ENCODE peak calls at places on chromosomes 2 and 18, in six cellular contexts. One of them, this sample, is unnamed.
A peak's percentile ranks its signal among the peaks of the same experiment; 100 is the strongest.

GRCh38 chr18:41391616-41392610 is 563.1 kb upstream of the PIK3C3 start:
- DNase-seq in transverse colon: peak; percentile 16
- DNase-seq in left ventricle myocardium inferior: no peak
- DNase-seq in spleen: no peak
- DNase-seq in GM23248: peak; percentile 80
- DNase-seq in cardiac muscle cell: peak; percentile 87
- DNase-seq in this sample: peak; percentile 48

GRCh38 chr2:170815746-170816498 is 765 bp upstream of the GAD1 start:
- DNase-seq in cardiac muscle cell: peak; percentile 89
- DNase-seq in GM23248: peak; percentile 67
- DNase-seq in spleen: peak; percentile 81
- DNase-seq in left ventricle myocardium inferior: peak; percentile 33
- DNase-seq in transverse colon: peak; percentile 65
- DNase-seq in this sample: peak; percentile 79

GRCh38 chr2:196413821-196414274 is 225.7 kb upstream of the CCDC150 start:
- DNase-seq in spleen: peak; percentile 70
- DNase-seq in GM23248: peak; percentile 35
- DNase-seq in left ventricle myocardium inferior: no peak
- DNase-seq in transverse colon: no peak
- DNase-seq in cardiac muscle cell: peak; percentile 23
- DNase-seq in this sample: no peak

GRCh38 chr2:156663757-156664409 is 227.7 kb downstream of the GPD2 start:
- DNase-seq in cardiac muscle cell: no peak
- DNase-seq in transverse colon: no peak
- DNase-seq in left ventricle myocardium inferior: no peak
- DNase-seq in spleen: no peak
- DNase-seq in GM23248: no peak
- DNase-seq in this sample: no peak

GRCh38 chr2:66305714-66306113 is 129.2 kb upstream of the MEIS1 start:
- DNase-seq in left ventricle myocardium inferior: peak; percentile 76
- DNase-seq in GM23248: no peak
- DNase-seq in cardiac muscle cell: no peak
- DNase-seq in spleen: no peak
- DNase-seq in transverse colon: peak; percentile 30
- DNase-seq in this sample: peak; percentile 81

GRCh38 chr2:155866477-155866876 is 466.0 kb downstream of the NR4A2 start:
- DNase-seq in cardiac muscle cell: no peak
- DNase-seq in left ventricle myocardium inferior: no peak
- DNase-seq in GM23248: no peak
- DNase-seq in spleen: no peak
- DNase-seq in transverse colon: no peak
- DNase-seq in this sample: no peak

GRCh38 chr2:11387831-11388230 is 43.4 kb upstream of the ROCK2 start:
- DNase-seq in GM23248: no peak
- DNase-seq in cardiac muscle cell: no peak
- DNase-seq in spleen: no peak
- DNase-seq in left ventricle myocardium inferior: no peak
- DNase-seq in transverse colon: peak; percentile 55
- DNase-seq in this sample: no peak

GRCh38 chr2:216287251-216287650 is 85.0 kb downstream of the MARCHF4 start:
- DNase-seq in spleen: no peak
- DNase-seq in cardiac muscle cell: no peak
- DNase-seq in left ventricle myocardium inferior: no peak
- DNase-seq in transverse colon: no peak
- DNase-seq in GM23248: peak; percentile 60
- DNase-seq in this sample: no peak

GRCh38 chr2:197307933-197308521 is 2.6 kb downstream of the ANKRD44 start:
- DNase-seq in GM23248: no peak
- DNase-seq in transverse colon: peak; percentile 20
- DNase-seq in left ventricle myocardium inferior: no peak
- DNase-seq in cardiac muscle cell: no peak
- DNase-seq in spleen: no peak
- DNase-seq in this sample: no peak

GRCh38 chr2:189485146-189485545 is 43.9 kb downstream of the WDR75 start:
- DNase-seq in transverse colon: no peak
- DNase-seq in GM23248: no peak
- DNase-seq in left ventricle myocardium inferior: no peak
- DNase-seq in spleen: no peak
- DNase-seq in cardiac muscle cell: no peak
- DNase-seq in this sample: no peak

GRCh38 chr18:46916551-46917107 is 678 bp downstream of the PIAS2 start:
- DNase-seq in spleen: no peak
- DNase-seq in left ventricle myocardium inferior: no peak
- DNase-seq in GM23248: peak; percentile 61
- DNase-seq in cardiac muscle cell: no peak
- DNase-seq in transverse colon: no peak
- DNase-seq in this sample: no peak

GRCh38 chr2:98637401-98638144 is 29.2 kb downstream of the UNC50 start:
- DNase-seq in transverse colon: no peak
- DNase-seq in GM23248: no peak
- DNase-seq in left ventricle myocardium inferior: no peak
- DNase-seq in cardiac muscle cell: no peak
- DNase-seq in spleen: no peak
- DNase-seq in this sample: no peak

GRCh38 chr2:133416756-133417155 is 151.5 kb downstream of the NCKAP5 start:
- DNase-seq in cardiac muscle cell: no peak
- DNase-seq in left ventricle myocardium inferior: no peak
- DNase-seq in GM23248: no peak
- DNase-seq in spleen: no peak
- DNase-seq in transverse colon: no peak
- DNase-seq in this sample: no peak

GRCh38 chr18:60452424-60452823 is 79.8 kb upstream of the MC4R start:
- DNase-seq in cardiac muscle cell: no peak
- DNase-seq in GM23248: peak; percentile 85
- DNase-seq in left ventricle myocardium inferior: no peak
- DNase-seq in spleen: no peak
- DNase-seq in transverse colon: no peak
- DNase-seq in this sample: no peak

GRCh38 chr2:219968685-219969345 is 341.4 kb downstream of the SLC4A3 start:
- DNase-seq in left ventricle myocardium inferior: no peak
- DNase-seq in GM23248: peak; percentile 68
- DNase-seq in transverse colon: no peak
- DNase-seq in cardiac muscle cell: no peak
- DNase-seq in spleen: no peak
- DNase-seq in this sample: no peak

GRCh38 chr2:190678444-190679162 is 29.7 kb downstream of the NAB1 start:
- DNase-seq in spleen: no peak
- DNase-seq in left ventricle myocardium inferior: no peak
- DNase-seq in GM23248: no peak
- DNase-seq in transverse colon: no peak
- DNase-seq in cardiac muscle cell: peak; percentile 18
- DNase-seq in this sample: no peak
- H3K36me3 ChIP-seq in spleen: no peaks in the 10 kb centered on the region
- H3K36me3 ChIP-seq in left ventricle myocardium inferior: peaks cover 34% of the 10 kb centered on the region
- H3K36me3 ChIP-seq in GM23248: peaks cover 6% of the 10 kb centered on the region
- H3K36me3 ChIP-seq in transverse colon: no peaks in the 10 kb centered on the region
- H3K36me3 ChIP-seq in cardiac muscle cell: no peaks in the 10 kb centered on the region
- H3K36me3 ChIP-seq in this sample: no peaks in the 10 kb centered on the region

GRCh38 chr2:18719978-18720775 is 130.8 kb upstream of the NT5C1B start:
- DNase-seq in GM23248: peak; percentile 69
- DNase-seq in left ventricle myocardium inferior: no peak
- DNase-seq in spleen: no peak
- DNase-seq in cardiac muscle cell: no peak
- DNase-seq in transverse colon: no peak
- DNase-seq in this sample: no peak

GRCh38 chr2:18723219-18723618 is 133.8 kb upstream of the NT5C1B start:
- DNase-seq in transverse colon: no peak
- DNase-seq in left ventricle myocardium inferior: no peak
- DNase-seq in cardiac muscle cell: no peak
- DNase-seq in GM23248: no peak
- DNase-seq in spleen: no peak
- DNase-seq in this sample: no peak

GRCh38 chr2:18721038-18721922 is 131.9 kb upstream of the NT5C1B start:
- DNase-seq in spleen: no peak
- DNase-seq in left ventricle myocardium inferior: no peak
- DNase-seq in cardiac muscle cell: no peak
- DNase-seq in transverse colon: no peak
- DNase-seq in GM23248: no peak
- DNase-seq in this sample: no peak

GRCh38 chr2:18722101-18722500 is 132.7 kb upstream of the NT5C1B start:
- DNase-seq in transverse colon: no peak
- DNase-seq in cardiac muscle cell: no peak
- DNase-seq in left ventricle myocardium inferior: no peak
- DNase-seq in spleen: no peak
- DNase-seq in GM23248: no peak
- DNase-seq in this sample: no peak
- H3K27ac ChIP-seq in transverse colon: no peak overlapping the region
- H3K27ac ChIP-seq in cardiac muscle cell: no peak overlapping the region
- H3K27ac ChIP-seq in left ventricle myocardium inferior: no peak overlapping the region
- H3K27ac ChIP-seq in spleen: no peak overlapping the region
- H3K27ac ChIP-seq in GM23248: no peak overlapping the region
- H3K27ac ChIP-seq in this sample: no peak overlapping the region

DNA sequence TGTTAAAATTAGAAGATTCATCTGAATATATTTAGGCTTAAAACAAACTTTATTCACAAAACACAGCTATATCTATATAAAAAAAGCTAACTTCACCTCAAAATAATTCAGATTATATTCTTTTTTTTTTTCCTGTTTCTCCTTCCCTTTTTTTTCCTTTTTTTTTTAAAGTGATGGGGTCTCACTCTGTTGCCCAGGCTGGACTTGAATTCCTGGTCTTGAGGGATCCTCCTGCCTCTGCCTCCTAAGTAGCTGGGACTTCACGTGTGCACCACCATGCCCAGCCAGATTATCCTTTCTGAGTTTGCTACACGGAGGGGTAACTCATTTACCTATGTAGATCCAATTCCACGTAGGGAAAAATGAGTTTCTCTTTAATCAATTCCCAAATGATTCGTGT is 3.8 kb downstream of the IDH1 start:
- DNase-seq in GM23248: no peak
- DNase-seq in left ventricle myocardium inferior: no peak
- DNase-seq in transverse colon: no peak
- DNase-seq in spleen: no peak
- DNase-seq in cardiac muscle cell: no peak
- DNase-seq in this sample: no peak
- H3K36me3 ChIP-seq in GM23248: peaks cover 13% of the 10 kb centered on the region
- H3K36me3 ChIP-seq in left ventricle myocardium inferior: peaks cover 61% of the 10 kb centered on the region
- H3K36me3 ChIP-seq in transverse colon: no peaks in the 10 kb centered on the region
- H3K36me3 ChIP-seq in spleen: peaks cover 19% of the 10 kb centered on the region
- H3K36me3 ChIP-seq in cardiac muscle cell: peaks cover 36% of the 10 kb centered on the region
- H3K36me3 ChIP-seq in this sample: peaks cover 33% of the 10 kb centered on the region

GRCh38 chr2:64649013-64649484 is 4.7 kb downstream of the SERTAD2 start:
- DNase-seq in spleen: no peak
- DNase-seq in cardiac muscle cell: peak; percentile 49
- DNase-seq in transverse colon: peak; percentile 50
- DNase-seq in GM23248: no peak
- DNase-seq in left ventricle myocardium inferior: no peak
- DNase-seq in this sample: no peak

GRCh38 chr2:64651590-64651989 is 2.1 kb downstream of the SERTAD2 start:
- DNase-seq in cardiac muscle cell: no peak
- DNase-seq in left ventricle myocardium inferior: no peak
- DNase-seq in transverse colon: no peak
- DNase-seq in spleen: no peak
- DNase-seq in GM23248: no peak
- DNase-seq in this sample: no peak

GRCh38 chr2:64649626-64650025 is 4.1 kb downstream of the SERTAD2 start:
- DNase-seq in transverse colon: no peak
- DNase-seq in spleen: no peak
- DNase-seq in cardiac muscle cell: peak; percentile 68
- DNase-seq in GM23248: peak; percentile 54
- DNase-seq in left ventricle myocardium inferior: no peak
- DNase-seq in this sample: peak; percentile 86

GRCh38 chr2:64650722-64651338 is 2.9 kb downstream of the SERTAD2 start:
- DNase-seq in left ventricle myocardium inferior: no peak
- DNase-seq in GM23248: no peak
- DNase-seq in spleen: no peak
- DNase-seq in transverse colon: peak; percentile 74
- DNase-seq in cardiac muscle cell: no peak
- DNase-seq in this sample: no peak

GRCh38 chr2:64650257-64650656 is 3.5 kb downstream of the SERTAD2 start:
- DNase-seq in cardiac muscle cell: no peak
- DNase-seq in spleen: no peak
- DNase-seq in GM23248: no peak
- DNase-seq in left ventricle myocardium inferior: no peak
- DNase-seq in transverse colon: no peak
- DNase-seq in this sample: no peak
- H3K27ac ChIP-seq in cardiac muscle cell: peak overlapping the region; percentile 88
- H3K27ac ChIP-seq in spleen: peak overlapping the region; percentile 100
- H3K27ac ChIP-seq in GM23248: no peak overlapping the region
- H3K27ac ChIP-seq in left ventricle myocardium inferior: peak overlapping the region; percentile 69
- H3K27ac ChIP-seq in transverse colon: peak overlapping the region; percentile 98
- H3K27ac ChIP-seq in this sample: peak overlapping the region; percentile 3

DNA sequence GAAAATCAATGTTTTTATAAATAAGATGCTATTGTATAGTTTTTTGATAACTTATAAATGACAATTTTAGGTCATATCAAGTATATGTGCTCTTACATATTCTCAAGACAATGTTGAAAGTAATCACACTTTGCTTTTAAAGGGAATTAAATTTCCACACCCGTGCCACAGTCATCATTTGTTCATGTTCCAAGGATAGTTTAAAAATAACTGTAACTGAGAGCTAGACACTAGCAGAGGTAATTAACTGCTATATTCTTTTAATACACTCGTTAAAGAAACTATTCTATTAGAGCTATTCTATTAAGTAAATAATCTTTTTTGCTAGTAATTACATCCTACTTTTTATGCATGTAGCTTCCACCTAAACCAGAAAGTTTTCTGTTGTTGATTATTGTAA is 18.0 kb downstream of the GEN1 start:
- DNase-seq in cardiac muscle cell: no peak
- DNase-seq in GM23248: no peak
- DNase-seq in transverse colon: no peak
- DNase-seq in left ventricle myocardium inferior: no peak
- DNase-seq in spleen: no peak
- DNase-seq in this sample: no peak
- H3K36me3 ChIP-seq in cardiac muscle cell: peaks cover 11% of the 10 kb centered on the region
- H3K36me3 ChIP-seq in GM23248: peaks cover 1% of the 10 kb centered on the region
- H3K36me3 ChIP-seq in transverse colon: no peaks in the 10 kb centered on the region
- H3K36me3 ChIP-seq in left ventricle myocardium inferior: peaks cover 8% of the 10 kb centered on the region
- H3K36me3 ChIP-seq in spleen: no peaks in the 10 kb centered on the region
- H3K36me3 ChIP-seq in this sample: peaks cover 2% of the 10 kb centered on the region

GRCh38 chr2:127897531-127898187 is 11.9 kb upstream of the AMMECR1L start:
- DNase-seq in transverse colon: no peak
- DNase-seq in left ventricle myocardium inferior: no peak
- DNase-seq in cardiac muscle cell: no peak
- DNase-seq in GM23248: no peak
- DNase-seq in spleen: no peak
- DNase-seq in this sample: no peak
- H3K27ac ChIP-seq in transverse colon: no peak overlapping the region
- H3K27ac ChIP-seq in left ventricle myocardium inferior: no peak overlapping the region
- H3K27ac ChIP-seq in cardiac muscle cell: no peak overlapping the region
- H3K27ac ChIP-seq in GM23248: no peak overlapping the region
- H3K27ac ChIP-seq in spleen: peak overlapping the region; percentile 19
- H3K27ac ChIP-seq in this sample: no peak overlapping the region

DNA sequence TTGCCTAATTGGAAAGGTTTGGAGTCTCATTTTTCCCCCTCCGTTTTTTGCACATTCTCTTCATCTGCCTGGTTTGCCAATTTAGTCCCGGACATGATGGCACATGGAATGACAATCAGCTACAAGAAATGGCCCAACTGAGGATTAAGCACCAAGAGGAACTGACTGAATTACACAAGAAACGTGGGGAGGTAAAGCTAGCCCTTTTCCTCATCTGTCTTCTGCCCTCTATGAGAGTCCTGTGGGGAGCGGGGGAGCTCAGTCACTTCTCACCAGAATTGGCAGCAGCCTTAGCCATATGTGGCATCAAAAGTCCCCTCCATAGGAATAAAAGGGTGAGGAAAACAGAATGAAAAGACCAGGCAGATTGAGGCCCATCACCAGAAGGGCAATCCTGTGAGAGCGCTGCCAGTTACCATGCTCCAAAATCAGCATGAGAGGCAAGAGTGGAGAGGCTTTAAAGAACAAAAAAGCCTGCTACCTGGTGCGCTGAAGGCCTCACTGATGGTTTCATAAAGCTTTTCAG is 11.6 kb downstream of the ATG16L1 start:
- DNase-seq in spleen: no peak
- DNase-seq in transverse colon: no peak
- DNase-seq in cardiac muscle cell: no peak
- DNase-seq in GM23248: no peak
- DNase-seq in left ventricle myocardium inferior: no peak
- DNase-seq in this sample: no peak
- H3K36me3 ChIP-seq in spleen: peaks cover 90% of the 10 kb centered on the region
- H3K36me3 ChIP-seq in transverse colon: no peaks in the 10 kb centered on the region
- H3K36me3 ChIP-seq in cardiac muscle cell: peaks cover 40% of the 10 kb centered on the region
- H3K36me3 ChIP-seq in GM23248: peaks cover 61% of the 10 kb centered on the region
- H3K36me3 ChIP-seq in left ventricle myocardium inferior: peaks cover 99% of the 10 kb centered on the region
- H3K36me3 ChIP-seq in this sample: peaks cover 46% of the 10 kb centered on the region